ENCODE peak calls at places on chromosomes 12 and 14, in four cellular contexts. F, Z, H and W are unnamed samples.

GRCh38 chr12:95073698-95074520 is 491 bp upstream of the NR2C1 start:
- DNase-seq in F (no peak), Z (peak), H (no peak), W (no peak)

GRCh38 chr14:23864856-23865255 is 88.7 kb upstream of the DHRS4 start:
- DNase-seq in F (no peak), Z (no peak), H (no peak), W (no peak)

GRCh38 chr14:69287096-69287991 is 27.4 kb downstream of the GALNT16 start:
- DNase-seq in F (no peak), Z (no peak), H (peak), W (no peak)

GRCh38 chr14:102878174-102878969 is 44.1 kb upstream of the AMN start:
- DNase-seq in F (no peak), Z (no peak), H (no peak), W (no peak)

GRCh38 chr14:101074124-101075024 is 170.9 kb upstream of the RTL1 start:
- DNase-seq in F (no peak), Z (no peak), H (no peak), W (no peak)

GRCh38 chr12:98754095-98754494 is 109.0 kb downstream of the APAF1 start:
- DNase-seq in F (peak), Z (peak), H (no peak), W (peak)

GRCh38 chr12:5456906-5457305 is 25.0 kb downstream of the NTF3 start:
- DNase-seq in F (no peak), Z (no peak), H (no peak), W (peak)

GRCh38 chr14:93954900-93955891 is 21.2 kb downstream of the ASB2 start:
- DNase-seq in F (no peak), Z (no peak), H (no peak), W (no peak)

GRCh38 chr12:45674583-45674982 is 54.9 kb upstream of the ARID2 start:
- DNase-seq in F (no peak), Z (no peak), H (no peak), W (peak)

GRCh38 chr12:108847705-108848104 is 9.7 kb downstream of the SSH1 start:
- DNase-seq in F (no peak), Z (no peak), H (no peak), W (no peak)

GRCh38 chr14:37198907-37199306 is 1.2 kb downstream of the MIPOL1 start:
- DNase-seq in F (no peak), Z (no peak), H (no peak), W (no peak)

GRCh38 chr14:20630340-20631022 is 11.0 kb downstream of the OR6S1 start:
- DNase-seq in F (no peak), Z (peak), H (peak), W (peak)

GRCh38 chr14:68843471-68844209 is 50.8 kb upstream of the ZFP36L1 start:
- DNase-seq in F (no peak), Z (peak), H (peak), W (peak)

GRCh38 chr12:23666866-23667265 is 282.6 kb downstream of the SOX5 start:
- DNase-seq in F (no peak), Z (no peak), H (no peak), W (no peak)

GRCh38 chr12:5856692-5857091 is 88.4 kb downstream of the ANO2 start:
- DNase-seq in F (no peak), Z (no peak), H (no peak), W (no peak)

GRCh38 chr12:24907464-24907863 is 41.4 kb downstream of the BCAT1 start:
- DNase-seq in F (no peak), Z (no peak), H (no peak), W (no peak)

GRCh38 chr14:88388741-88389282 is 3.4 kb downstream of the SPATA7 start:
- DNase-seq in F (no peak), Z (no peak), H (no peak), W (no peak)

GRCh38 chr14:88386395-88386794 is 938 bp downstream of the SPATA7 start:
- DNase-seq in F (no peak), Z (no peak), H (no peak), W (no peak)

GRCh38 chr14:88380405-88380804 is 5.1 kb upstream of the SPATA7 start:
- DNase-seq in F (no peak), Z (no peak), H (no peak), W (peak)

GRCh38 chr14:88384653-88385205 is 728 bp upstream of the SPATA7 start:
- DNase-seq in F (no peak), Z (peak), H (no peak), W (no peak)

DNA sequence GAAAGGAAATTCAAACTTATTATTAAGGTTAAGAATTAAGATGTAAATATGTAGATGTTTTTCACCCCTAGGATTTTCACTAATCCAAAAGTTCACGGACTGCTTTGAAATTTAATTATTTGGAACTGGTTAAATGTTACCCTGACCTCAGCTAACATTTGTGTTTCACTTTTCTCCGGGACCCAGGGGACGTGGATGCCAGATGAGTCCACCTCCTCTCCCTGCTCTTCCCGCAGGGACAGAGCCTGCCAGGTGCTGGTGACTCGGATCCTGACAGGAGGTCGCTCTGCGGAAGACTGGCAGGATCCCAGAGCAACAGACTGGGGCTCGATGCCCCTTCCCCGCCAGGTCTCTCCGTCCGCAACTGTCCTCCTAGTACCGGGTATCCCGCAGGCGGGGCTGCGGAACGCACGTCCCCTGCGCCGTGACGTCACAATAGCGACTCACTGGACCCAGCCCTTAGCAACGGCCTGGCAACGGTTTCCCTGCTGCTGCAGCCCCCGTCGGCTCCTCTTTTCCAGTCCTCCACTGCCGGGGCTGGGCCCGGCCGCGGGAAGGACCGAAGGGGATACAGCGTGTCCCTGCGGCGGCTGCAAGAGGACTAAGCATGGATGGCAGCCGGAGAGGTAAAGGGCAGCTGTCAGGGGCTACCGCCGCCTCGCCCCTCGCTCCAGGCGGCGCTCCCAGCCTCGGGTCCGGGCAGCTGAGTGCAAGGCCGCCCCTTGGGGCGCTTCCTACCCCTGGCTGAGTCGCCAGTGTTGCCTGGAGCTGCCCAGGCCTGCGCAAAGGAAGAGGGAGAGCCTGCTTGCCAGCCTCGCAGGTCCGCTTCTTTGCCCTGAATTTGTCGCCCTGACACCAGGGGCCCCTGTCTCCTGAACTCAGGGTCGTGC is at the start of gene SPATA7:
- DNase-seq in F (peak), Z (peak), H (peak), W (peak)
- TF ChIP-seq POLR2A in F (peak), Z (peak), H (peak), W (peak)

DNA sequence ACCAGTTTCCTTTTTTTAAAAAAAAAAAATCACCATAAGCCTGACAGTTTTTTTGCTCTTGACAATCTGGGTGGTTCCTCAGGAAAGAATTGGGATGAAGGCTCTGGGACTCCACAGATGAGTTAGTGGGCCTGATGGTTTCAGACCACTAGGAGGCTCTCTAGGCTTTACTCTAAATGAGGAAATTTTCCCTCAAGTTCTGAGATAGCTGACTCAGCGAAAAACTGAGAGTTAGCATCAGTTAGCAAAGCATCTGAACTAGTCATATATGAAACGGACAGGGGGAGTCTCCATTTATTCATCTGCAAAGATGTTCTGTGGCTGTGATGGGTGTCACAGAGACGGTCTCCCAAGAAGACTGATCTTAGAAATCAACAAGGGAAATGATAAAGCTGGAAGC is 314.3 kb upstream of the OR4E1 start:
- DNase-seq in F (no peak), Z (peak), H (no peak), W (peak)
- TF ChIP-seq CHD1 in F (no peak), Z (no peak), H (no peak), W (no peak)

GRCh38 chr14:99270491-99271287 is 1.3 kb downstream of the BCL11B start:
- DNase-seq in F (no peak), Z (no peak), H (peak), W (no peak)

GRCh38 chr14:99273025-99273723 is 1.2 kb upstream of the BCL11B start:
- DNase-seq in F (no peak), Z (no peak), H (peak), W (no peak)

GRCh38 chr14:99271288-99271941 is 582 bp downstream of the BCL11B start:
- DNase-seq in F (no peak), Z (no peak), H (no peak), W (no peak)

GRCh38 chr14:99272669-99273024 is 650 bp upstream of the BCL11B start:
- DNase-seq in F (no peak), Z (no peak), H (no peak), W (no peak)

DNA sequence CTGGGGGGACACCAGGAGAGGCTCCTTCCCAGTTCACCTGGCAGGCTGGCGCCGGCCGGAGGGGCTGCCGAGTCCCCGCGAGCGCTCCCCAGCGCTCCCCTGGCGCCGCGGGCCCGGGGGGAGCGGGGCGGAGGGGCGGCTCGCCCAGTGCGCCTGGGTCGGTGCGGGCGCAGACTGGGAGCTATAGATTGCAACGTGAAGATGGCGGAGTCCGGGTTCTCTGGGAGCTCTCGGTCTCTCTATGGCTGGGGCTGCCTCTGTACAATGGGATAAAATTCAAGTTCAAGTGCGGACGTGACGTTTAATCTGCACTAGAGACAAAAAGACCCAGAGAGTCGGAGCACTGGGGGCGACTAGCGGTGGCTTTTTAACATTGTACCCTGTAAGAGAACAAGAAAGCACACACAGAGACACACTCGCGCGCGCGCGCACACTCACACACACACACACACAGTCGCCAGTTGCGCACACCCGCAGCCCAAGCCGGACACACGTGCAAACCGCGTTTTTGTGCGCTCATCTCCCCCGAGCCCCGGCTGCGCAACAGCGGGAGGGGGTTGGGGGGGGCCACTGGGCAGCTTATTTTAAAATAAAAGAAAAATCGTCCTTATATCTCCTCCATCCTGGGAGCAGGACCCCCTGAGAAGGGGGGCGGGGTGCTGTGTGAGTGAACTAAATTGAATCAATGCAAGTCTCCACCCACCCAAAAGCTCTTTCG is at the start of gene BCL11B:
- DNase-seq in F (peak), Z (peak), H (peak), W (peak)
- TF ChIP-seq POLR2A in F (peak), Z (no peak), H (no peak), W (no peak)

DNA sequence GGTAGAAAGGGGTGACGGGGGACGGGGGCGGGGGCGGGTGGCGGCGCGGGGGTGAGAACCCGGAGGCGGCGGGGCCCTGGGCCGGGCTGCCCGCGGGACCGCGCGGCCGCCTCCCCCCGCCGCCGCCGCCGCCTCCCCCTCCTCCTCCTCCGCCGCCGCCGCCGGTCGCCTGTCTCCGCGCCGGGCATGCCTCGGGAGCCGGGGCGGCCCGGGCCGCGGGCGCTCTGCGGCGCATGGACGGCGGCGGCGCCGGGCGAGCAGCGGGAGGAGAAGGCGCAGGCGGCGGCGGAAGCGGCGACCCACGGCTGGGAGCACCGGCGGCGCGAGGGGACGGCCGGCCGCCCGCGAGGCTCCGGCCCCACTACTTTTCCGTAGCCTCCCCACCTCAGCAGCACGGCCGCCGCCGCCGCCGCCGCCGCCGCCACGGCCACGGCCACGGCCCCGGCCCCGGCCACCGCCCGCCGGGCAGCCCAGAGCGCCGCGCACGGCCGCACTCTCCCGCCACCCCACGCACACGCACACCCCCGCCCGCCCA is at the start of gene NPAS3:
- DNase-seq in F (no peak), Z (no peak), H (no peak), W (no peak)
- TF ChIP-seq CHD1 in F (no peak), Z (no peak), H (no peak), W (no peak)

DNA sequence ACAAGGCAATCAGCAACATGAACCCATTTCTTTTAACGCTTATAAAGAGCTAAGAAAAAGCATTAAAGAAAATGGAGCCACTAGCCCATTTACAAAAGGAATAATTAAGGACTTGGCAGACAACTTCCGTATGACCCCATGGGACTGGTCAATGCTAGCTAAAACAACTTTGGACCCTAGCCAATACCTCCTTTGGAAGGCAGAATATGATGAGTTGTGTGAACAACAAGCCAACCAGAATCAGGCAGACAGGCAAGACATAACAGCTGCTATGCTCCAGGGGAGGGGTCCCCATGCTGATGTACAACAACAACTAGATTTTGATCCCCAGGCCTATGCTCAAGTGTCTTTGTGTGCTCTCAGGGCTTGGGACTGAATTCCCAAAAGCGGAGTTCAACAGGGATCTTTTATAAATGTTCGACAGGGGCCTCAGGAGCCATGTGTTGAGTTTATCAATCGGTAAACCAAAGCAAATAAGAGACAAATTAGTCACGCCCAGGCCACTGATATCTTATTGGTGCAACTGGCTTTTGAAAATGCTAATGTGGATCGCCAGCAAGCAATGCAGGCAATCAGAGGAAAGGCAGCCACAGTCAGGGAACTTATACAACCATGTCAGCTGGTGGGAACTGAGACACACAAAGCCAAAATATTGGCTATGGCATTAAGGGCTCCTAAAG is 254.4 kb upstream of the DIO2 start:
- DNase-seq in F (no peak), Z (no peak), H (no peak), W (no peak)
- TF ChIP-seq POLR2A in F (no peak), Z (no peak), H (no peak), W (no peak)

DNA sequence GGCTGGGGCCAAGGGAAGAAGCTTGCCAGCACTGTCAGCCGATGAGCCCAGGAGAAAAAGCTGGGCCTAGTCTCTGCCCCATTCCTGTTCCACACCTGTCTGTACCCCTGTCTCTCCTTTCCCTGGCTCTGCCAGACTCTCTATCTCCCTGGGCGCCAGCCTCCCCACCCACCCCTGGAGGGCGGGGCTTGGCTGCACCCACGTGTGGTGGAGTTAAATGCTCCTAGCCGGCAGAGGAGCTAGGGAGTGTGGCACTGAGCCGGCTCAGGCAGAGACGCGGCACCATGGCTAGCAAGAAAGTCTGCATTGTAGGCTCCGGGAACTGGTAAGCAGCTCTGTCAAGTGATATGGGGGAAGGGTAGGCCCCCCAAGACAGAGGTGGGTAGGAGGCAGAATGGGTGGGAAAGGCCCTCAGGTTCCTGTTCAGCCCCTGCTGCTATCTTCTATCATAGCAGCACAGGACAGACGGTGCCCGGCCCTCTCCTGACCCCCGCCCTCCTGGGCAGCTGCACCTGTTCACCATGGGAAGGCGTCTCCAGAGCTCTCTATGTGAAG is at the start of gene GPD1:
- DNase-seq in F (no peak), Z (peak), H (peak), W (peak)
- TF ChIP-seq CHD1 in F (no peak), Z (no peak), H (no peak), W (no peak)

GRCh38 chr12:28500373-28501024 is 310.2 kb downstream of the CCDC91 start:
- DNase-seq in F (no peak), Z (no peak), H (no peak), W (peak)

GRCh38 chr12:28498850-28499249 is 308.6 kb downstream of the CCDC91 start:
- DNase-seq in F (no peak), Z (no peak), H (no peak), W (no peak)

GRCh38 chr12:28497889-28498411 is 307.7 kb downstream of the CCDC91 start:
- DNase-seq in F (peak), Z (no peak), H (no peak), W (peak)
- TF ChIP-seq POLR2A in F (no peak), Z (no peak), H (no peak), W (no peak)

DNA sequence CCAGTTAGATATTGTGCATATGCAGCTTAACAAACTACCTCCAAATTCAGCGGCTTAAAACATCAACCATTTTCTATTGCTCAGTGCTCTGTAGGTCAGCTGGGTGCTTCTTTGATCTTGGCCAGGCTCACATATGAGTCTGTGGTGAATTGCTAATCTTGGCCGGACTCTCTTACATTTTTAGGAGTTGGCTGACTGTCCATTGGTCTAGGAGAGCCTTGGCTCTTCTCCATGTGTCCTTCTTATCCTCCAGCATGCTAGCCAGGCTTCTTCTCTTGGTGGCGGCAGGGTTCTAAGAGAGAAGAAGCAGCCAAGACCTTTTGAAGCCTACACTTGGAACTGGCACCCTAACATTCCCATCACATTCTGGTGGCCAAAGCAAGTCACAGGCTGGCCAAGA is 174.3 kb upstream of the PWP1 start:
- DNase-seq in F (no peak), Z (no peak), H (no peak), W (peak)
- TF ChIP-seq CHD1 in F (no peak), Z (no peak), H (no peak), W (no peak)